ENCODE peak calls at places on chromosomes 1 and 21, in eight cellular contexts. L, X, E, F, G, U, I and P are unnamed samples.

GRCh38 chr1:156435551-156436318 is 64.8 kb downstream of the MEF2D start:
- DNase-seq in L (no peak), X (peak), E (peak), F (no peak), G (no peak), U (no peak), I (no peak), P (no peak)

GRCh38 chr1:87167157-87167810 is 161.4 kb upstream of the LMO4 start:
- DNase-seq in L (no peak), X (no peak), E (no peak), F (no peak), G (no peak), U (no peak), I (no peak), P (no peak)

GRCh38 chr1:98102369-98103030 is 181.7 kb upstream of the DPYD start:
- DNase-seq in L (no peak), X (no peak), E (peak), F (no peak), G (no peak), U (no peak), I (peak), P (no peak)

GRCh38 chr1:203629509-203630082 is 3.0 kb downstream of the ATP2B4 start:
- DNase-seq in L (peak), X (peak), E (peak), F (peak), G (peak), U (peak), I (peak), P (peak)

GRCh38 chr1:147757015-147757990 is 3.1 kb downstream of the GJA5 start:
- DNase-seq in L (no peak), X (no peak), E (no peak), F (peak), G (no peak), U (no peak), I (no peak), P (no peak)

GRCh38 chr1:21623411-21623961 is 45.7 kb downstream of the RAP1GAP start:
- DNase-seq in L (no peak), X (no peak), E (no peak), F (peak), G (no peak), U (no peak), I (no peak), P (no peak)

GRCh38 chr1:64922336-64922735 is 44.0 kb downstream of the JAK1 start:
- DNase-seq in L (no peak), X (no peak), E (no peak), F (no peak), G (no peak), U (no peak), I (no peak), P (no peak)

GRCh38 chr21:43268086-43268803 is 99.4 kb downstream of the CRYAA start:
- DNase-seq in L (no peak), X (no peak), E (no peak), F (peak), G (no peak), U (no peak), I (no peak), P (no peak)

GRCh38 chr1:58206749-58207148 is 339.8 kb downstream of the OMA1 start:
- DNase-seq in L (no peak), X (no peak), E (no peak), F (no peak), G (no peak), U (no peak), I (no peak), P (no peak)

GRCh38 chr1:31811605-31812004 is 4.2 kb downstream of the SPOCD1 start:
- DNase-seq in L (no peak), X (peak), E (peak), F (no peak), G (peak), U (no peak), I (peak), P (no peak)

GRCh38 chr1:41492341-41492848 is 7.9 kb upstream of the EDN2 start:
- DNase-seq in L (no peak), X (no peak), E (no peak), F (no peak), G (peak), U (no peak), I (no peak), P (no peak)

GRCh38 chr1:212600980-212601379 is 7.6 kb upstream of the ATF3 start:
- DNase-seq in L (no peak), X (no peak), E (no peak), F (no peak), G (no peak), U (no peak), I (no peak), P (no peak)

DNA sequence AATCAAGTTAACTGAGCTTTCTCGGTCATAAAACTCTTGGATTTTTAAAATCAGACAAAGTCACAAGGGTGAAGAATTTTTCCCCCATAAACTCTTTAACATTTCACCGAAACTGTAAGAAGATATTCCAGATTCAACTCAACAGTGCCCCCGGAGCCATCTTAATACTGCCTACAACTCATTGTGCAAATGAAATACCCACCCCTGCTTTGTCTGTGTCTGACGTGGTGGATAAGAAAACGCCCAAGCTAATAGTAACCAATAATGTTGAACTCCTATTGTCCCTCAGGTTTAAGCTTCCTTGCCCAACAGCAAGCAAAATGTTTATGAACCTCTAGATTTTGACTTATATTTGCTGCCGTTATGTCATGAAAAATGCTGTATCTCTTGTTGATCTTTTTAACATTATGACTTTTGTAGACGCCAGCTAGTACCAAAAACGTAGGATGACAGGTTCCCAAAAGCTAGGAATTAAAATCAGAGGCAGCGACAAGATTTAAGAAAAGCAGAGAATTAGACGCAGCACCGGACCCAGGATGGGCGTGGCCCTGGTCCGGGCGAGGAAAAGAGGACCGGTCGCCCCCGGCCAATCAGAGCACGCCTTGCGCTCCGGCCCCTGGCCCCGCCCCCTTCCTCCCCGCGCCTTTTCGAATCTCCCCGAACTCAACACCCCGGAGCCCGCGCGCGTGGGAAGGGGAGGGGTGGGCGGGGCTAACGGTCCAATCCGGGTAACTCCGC is 1.1 kb downstream of the STMN1 start:
- DNase-seq in L (peak), X (peak), E (peak), F (peak), G (peak), U (peak), I (peak), P (peak)
- TF ChIP-seq CTCF in L (no peak), X (no peak), E (no peak), F (no peak), G (peak), U (no peak), I (peak), P (peak)

GRCh38 chr1:46343705-46344104 is 3.1 kb downstream of the NSUN4 start:
- DNase-seq in L (no peak), X (no peak), E (no peak), F (no peak), G (no peak), U (no peak), I (no peak), P (no peak)

GRCh38 chr1:46343351-46343695 is 2.7 kb downstream of the NSUN4 start:
- DNase-seq in L (no peak), X (no peak), E (no peak), F (no peak), G (no peak), U (no peak), I (no peak), P (no peak)

GRCh38 chr1:46342677-46343350 is 2.2 kb downstream of the NSUN4 start:
- DNase-seq in L (no peak), X (no peak), E (no peak), F (no peak), G (no peak), U (no peak), I (no peak), P (no peak)

GRCh38 chr1:46341222-46342083 is 846 bp downstream of the NSUN4 start:
- DNase-seq in L (no peak), X (peak), E (no peak), F (peak), G (no peak), U (no peak), I (no peak), P (no peak)

DNA sequence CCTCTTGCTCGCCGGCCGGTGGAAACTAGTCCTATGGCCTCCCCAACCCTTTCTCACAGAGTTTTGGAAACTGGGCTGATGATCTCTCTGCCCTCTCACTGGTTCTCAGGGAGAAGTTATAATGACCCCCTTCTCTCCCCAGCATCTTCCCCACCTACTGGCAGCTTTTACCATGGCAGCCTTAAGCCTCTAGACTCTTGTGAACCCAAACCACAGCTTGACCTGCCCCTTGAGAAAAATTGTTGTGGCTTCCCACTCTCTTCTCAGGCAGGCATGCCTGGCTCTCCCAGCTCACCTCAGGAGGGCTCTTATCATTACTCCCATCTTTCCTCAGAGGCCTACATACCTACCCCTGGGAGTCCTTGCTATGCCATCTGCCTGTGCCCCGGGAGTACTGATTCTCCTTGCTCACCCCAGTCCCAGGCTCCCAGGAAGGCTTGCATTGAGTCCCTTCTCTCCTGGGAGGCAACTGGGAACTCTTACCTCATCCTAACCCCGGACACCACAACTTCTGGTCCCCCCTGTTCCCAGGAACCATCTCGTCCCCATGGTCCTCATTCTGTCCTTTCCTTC is 1.6 kb downstream of the NSUN4 start:
- DNase-seq in L (no peak), X (peak), E (peak), F (no peak), G (no peak), U (no peak), I (peak), P (no peak)
- TF ChIP-seq CTCF in L (no peak), X (peak), E (peak), F (peak), G (peak), U (no peak), I (peak), P (peak)

GRCh38 chr1:914891-915280 is 8.8 kb upstream of the SAMD11 start:
- DNase-seq in L (no peak), X (no peak), E (no peak), F (peak), G (no peak), U (no peak), I (no peak), P (no peak)
- TF ChIP-seq CTCF in L (no peak), X (no peak), E (no peak), F (no peak), G (no peak), U (no peak), I (no peak), P (no peak)

DNA sequence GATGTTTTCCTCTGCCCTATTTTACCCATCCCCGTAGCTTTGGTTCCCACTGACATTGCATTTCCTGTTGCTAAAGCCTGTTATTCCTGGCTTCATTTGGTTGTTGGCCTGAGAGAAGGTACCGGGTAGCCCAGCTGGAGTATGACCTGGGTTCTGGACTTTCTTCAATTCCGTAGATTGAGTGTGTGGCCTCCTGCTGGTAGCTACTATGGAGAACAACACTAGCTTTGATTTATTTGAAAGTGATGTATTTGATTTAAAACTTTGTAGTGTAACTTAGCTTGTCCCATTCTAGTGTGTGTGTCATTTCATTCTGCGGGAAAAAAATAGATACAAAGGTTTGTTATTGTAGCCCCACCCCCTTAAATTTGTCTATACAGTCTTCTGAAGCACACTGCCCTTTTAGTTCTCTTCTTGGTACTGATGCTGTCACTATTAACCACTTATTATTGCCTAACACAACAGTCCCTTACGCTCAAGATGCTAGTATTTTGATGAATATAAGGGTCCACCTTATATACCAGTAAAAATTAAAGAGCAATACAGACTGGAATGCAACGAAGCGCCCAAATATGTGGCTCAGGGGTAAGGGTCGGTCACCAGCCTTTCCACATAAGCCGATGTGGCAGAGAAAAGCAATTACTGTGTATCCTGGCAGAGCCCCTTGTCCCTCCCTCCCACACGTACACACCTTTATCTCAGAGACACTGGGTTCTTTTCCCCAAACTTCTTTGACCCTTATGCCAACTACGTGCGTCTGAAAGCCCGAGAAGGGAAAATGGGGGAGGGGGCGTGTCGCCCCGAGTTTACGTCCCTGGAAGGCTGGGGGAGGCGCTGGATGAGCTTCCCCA is 645 bp upstream of the MOV10 start:
- DNase-seq in L (no peak), X (no peak), E (peak), F (no peak), G (no peak), U (no peak), I (peak), P (no peak)
- TF ChIP-seq CTCF in L (peak), X (peak), E (peak), F (peak), G (peak), U (no peak), I (peak), P (peak)

DNA sequence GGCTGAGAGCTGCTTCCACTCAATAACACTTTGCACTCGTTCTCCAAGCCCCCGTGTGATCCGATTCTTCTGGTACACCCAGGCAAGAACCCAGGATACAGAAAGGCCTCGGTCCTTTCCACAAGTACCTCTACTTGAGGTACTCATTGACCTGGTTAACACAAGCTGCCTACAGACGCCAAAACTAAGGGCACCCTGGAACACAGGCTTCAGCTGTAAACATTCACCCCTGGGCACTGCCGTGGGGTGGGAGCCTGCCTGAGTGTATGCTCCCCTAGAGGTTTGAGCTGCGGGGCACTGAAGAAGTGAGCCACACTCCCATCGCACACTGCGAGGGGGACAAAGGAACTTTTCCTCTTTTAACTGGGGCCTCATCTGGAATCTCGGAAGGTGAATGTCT is 30.5 kb downstream of the LRRC3 start:
- DNase-seq in L (no peak), X (no peak), E (no peak), F (no peak), G (no peak), U (no peak), I (no peak), P (no peak)
- TF ChIP-seq CTCF in L (no peak), X (no peak), E (no peak), F (no peak), G (no peak), U (no peak), I (no peak), P (no peak)